ENCODE peak calls at places on chromosome 6, in eight cellular contexts. E is AG10803; U is activated naive CD8-positive, alpha-beta T cell treated with anti-CD3 and anti-CD28 coated beads for 36 hours; X is effector memory CD8-positive, alpha-beta T cell; K is AG08396; G is nephron progenitor cell; D is hepatocyte; Q is stimulated activated CD8-positive, alpha-beta memory T cell treated with anti-CD3 and anti-CD28 coated beads, Interleukin-2, amount 100 ng/mL, for 1 hour. T is an unnamed sample.

GRCh38 chr6:136647363-136647763 is 97.1 kb upstream of the MAP7 start:
- DNase-seq in E (peak; percentile 86), G (no peak), Q (no peak), X (peak; percentile 38), D (peak; percentile 23), K (peak; percentile 83), U (peak; percentile 39), T (peak; percentile 67)

GRCh38 chr6:28757429-28758045 is 166.2 kb downstream of the TRIM27 start:
- DNase-seq in Q (no peak), G (no peak), E (no peak), X (no peak), K (no peak), D (no peak), U (no peak), T (no peak)

GRCh38 chr6:115891111-115891669 is 169.5 kb downstream of the FRK start:
- DNase-seq in E (peak; percentile 39), Q (no peak), G (no peak), K (peak; percentile 40), U (peak; percentile 8), D (no peak), X (no peak), T (peak; percentile 3)

GRCh38 chr6:34723203-34723602 is 26.6 kb upstream of the ILRUN start:
- DNase-seq in G (no peak), Q (no peak), E (peak; percentile 17), U (no peak), K (no peak), X (no peak), D (no peak), T (peak; percentile 11)

GRCh38 chr6:48782230-48782629 is 671.2 kb upstream of the PTCHD4 start:
- DNase-seq in G (no peak), K (no peak), U (no peak), Q (no peak), E (no peak), X (no peak), D (no peak), T (no peak)

GRCh38 chr6:112189494-112189893 is 64.9 kb downstream of the LAMA4 start:
- DNase-seq in G (no peak), U (no peak), E (peak; percentile 78), D (no peak), Q (no peak), K (no peak), X (no peak), T (no peak)

GRCh38 chr6:3011592-3011991 is 11.9 kb downstream of the NQO2 start:
- DNase-seq in K (no peak), D (no peak), E (no peak), X (no peak), G (no peak), U (no peak), Q (no peak), T (no peak)

GRCh38 chr6:3869632-3870527 is 20.7 kb downstream of the FAM50B start:
- DNase-seq in U (no peak), Q (no peak), G (no peak), D (peak; percentile 80), X (no peak), E (no peak), K (no peak), T (no peak)

GRCh38 chr6:1958257-1958656 is 287.1 kb downstream of the GMDS start:
- DNase-seq in E (no peak), G (no peak), Q (no peak), K (no peak), U (no peak), D (no peak), X (no peak), T (no peak)

GRCh38 chr6:140281794-140282193 is 907.3 kb upstream of the CITED2 start:
- DNase-seq in X (no peak), G (no peak), K (no peak), Q (no peak), U (no peak), E (no peak), D (no peak), T (no peak)

GRCh38 chr6:117674503-117674902 is 766 bp upstream of the NUS1 start:
- DNase-seq in D (no peak), G (no peak), K (no peak), E (no peak), Q (no peak), U (no peak), X (no peak), T (no peak)

T was measured in hepatic stellate cell.